ENCODE peak calls at places on chromosomes 4 and X, in six cellular contexts. M is stomach, N is GM12878, E is SJSA1, W is endodermal cell, A is Peyer's patch. I is an unnamed sample.

GRCh38 chr4:8537041-8537461 is 43.1 kb upstream of the GPR78 start:
- DNase-seq in M (peak; percentile 80), N (peak; percentile 92), E (peak; percentile 84), W (no peak), A (peak; percentile 60), I (peak; percentile 80)

GRCh38 chrX:2595258-2595657 is 94.5 kb upstream of the DHRSX start:
- DNase-seq in M (no peak), N (no peak), E (no peak), W (no peak), A (no peak), I (no peak)

GRCh38 chrX:47585273-47585672 is 3.0 kb downstream of the TIMP1 start:
- DNase-seq in M (no peak), N (no peak), E (no peak), W (no peak), A (no peak), I (no peak)

GRCh38 chr4:102438396-102438795 is 62.8 kb upstream of the NFKB1 start:
- DNase-seq in M (no peak), N (no peak), E (peak; percentile 61), W (no peak), A (no peak), I (no peak)

GRCh38 chr4:2689825-2690700 is 66.1 kb downstream of the TNIP2 start:
- DNase-seq in M (no peak), N (peak; percentile 51), E (peak; percentile 76), W (no peak), A (no peak), I (no peak)

GRCh38 chrX:48540015-48540350 is 469 bp downstream of the TBC1D25 start:
- DNase-seq in M (peak; percentile 43), N (no peak), E (peak; percentile 48), W (no peak), A (no peak), I (no peak)

GRCh38 chr4:188400456-188400855 is 261.2 kb downstream of the TRIML1 start:
- DNase-seq in M (no peak), N (no peak), E (no peak), W (no peak), A (no peak), I (no peak)

GRCh38 chrX:50045808-50046207 is 123.4 kb downstream of the CLCN5 start:
- DNase-seq in M (no peak), N (no peak), E (no peak), W (no peak), A (no peak), I (no peak)

GRCh38 chrX:73214366-73215094 is at the start of gene NAP1L2:
- DNase-seq in M (no peak), N (no peak), E (no peak), W (peak; percentile 71), A (no peak), I (no peak)

GRCh38 chr4:177302371-177303100 is 7.1 kb upstream of the NEIL3 start:
- DNase-seq in M (no peak), N (no peak), E (no peak), W (no peak), A (no peak), I (no peak)

GRCh38 chr4:95017690-95018089 is 259.9 kb downstream of the BMPR1B start:
- DNase-seq in M (no peak), N (no peak), E (no peak), W (no peak), A (no peak), I (no peak)

GRCh38 chrX:13092455-13092941 is 48.1 kb upstream of the FAM9C start:
- DNase-seq in M (peak; percentile 48), N (peak; percentile 95), E (no peak), W (no peak), A (no peak), I (peak; percentile 38)

GRCh38 chr4:34181311-34181808 is 2063.0 kb downstream of the ARAP2 start:
- DNase-seq in M (no peak), N (no peak), E (no peak), W (no peak), A (no peak), I (peak; percentile 54)

GRCh38 chrX:47143894-47144625 is 442 bp downstream of the NDUFB11 start:
- DNase-seq in M (no peak), N (peak; percentile 42), E (peak; percentile 44), W (no peak), A (peak; percentile 76), I (no peak)

GRCh38 chrX:136647969-136648368 is at the start of gene CD40LG:
- DNase-seq in M (no peak), N (no peak), E (no peak), W (no peak), A (no peak), I (no peak)

GRCh38 chrX:133859336-133859735 is 126.1 kb downstream of the GPC3 start:
- DNase-seq in M (no peak), N (no peak), E (no peak), W (no peak), A (no peak), I (no peak)

GRCh38 chr4:3686746-3687145 is 79.4 kb upstream of the ADRA2C start:
- DNase-seq in M (no peak), N (no peak), E (no peak), W (no peak), A (no peak), I (no peak)

GRCh38 chr4:1209821-1210220 is 37.4 kb upstream of the SPON2 start:
- DNase-seq in M (peak; percentile 52), N (no peak), E (peak; percentile 51), W (no peak), A (peak; percentile 59), I (no peak)

GRCh38 chr4:1208266-1208961 is 36.0 kb upstream of the SPON2 start:
- DNase-seq in M (no peak), N (no peak), E (no peak), W (no peak), A (peak; percentile 52), I (no peak)

GRCh38 chr4:1210241-1210841 is 38.0 kb upstream of the SPON2 start:
- DNase-seq in M (no peak), N (no peak), E (no peak), W (no peak), A (peak; percentile 35), I (no peak)

GRCh38 chr4:1207603-1208265 is 35.4 kb upstream of the SPON2 start:
- DNase-seq in M (peak; percentile 66), N (no peak), E (no peak), W (peak; percentile 47), A (peak; percentile 59), I (no peak)

DNA sequence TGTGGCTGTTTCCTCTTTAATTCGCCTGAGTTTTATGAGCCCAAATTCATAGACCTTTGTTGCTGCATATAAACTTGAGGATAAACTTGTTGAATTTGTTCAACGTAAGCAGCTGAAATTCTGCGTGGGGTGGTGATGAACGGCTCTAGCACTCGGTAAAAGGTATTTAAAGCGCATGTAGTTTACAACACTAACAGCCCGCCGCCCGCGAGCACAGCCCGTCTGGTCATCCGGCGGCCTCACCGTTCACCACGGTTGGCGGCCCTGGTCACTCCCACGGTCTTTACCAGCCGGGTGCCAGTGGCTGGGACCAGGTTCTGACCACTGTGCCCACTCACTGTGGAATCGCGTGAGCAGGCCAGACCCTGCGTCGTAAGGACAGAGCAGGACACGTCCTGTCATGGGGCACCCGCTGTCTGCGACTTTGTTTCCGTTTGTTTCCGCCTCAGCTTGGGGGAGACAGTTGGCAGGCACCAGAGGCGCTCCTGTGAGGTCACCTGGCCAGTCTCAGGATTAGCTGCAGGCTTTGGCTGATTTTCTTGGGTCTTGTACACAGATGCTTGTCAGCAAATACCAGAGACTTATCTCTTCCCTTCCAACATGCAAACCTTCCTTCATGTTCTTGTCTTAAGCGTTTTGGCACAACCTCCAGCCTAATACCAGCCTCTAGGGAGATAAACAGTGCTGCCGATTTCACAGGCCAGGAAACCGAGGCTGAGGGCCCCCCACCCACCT is 36.8 kb upstream of the SPON2 start:
- DNase-seq in M (no peak), N (no peak), E (no peak), W (no peak), A (peak; percentile 52), I (no peak)
- H3K27ac ChIP-seq in M (peak overlapping the region; percentile 44), N (no peak overlapping the region), E (no peak overlapping the region), W (peak overlapping the region; percentile 89), A (peak overlapping the region; percentile 81), I (no peak overlapping the region)

GRCh38 chr4:175414602-175415001 is 397.5 kb downstream of the GPM6A start:
- DNase-seq in M (no peak), N (no peak), E (no peak), W (no peak), A (no peak), I (no peak)

GRCh38 chr4:175412161-175412560 is 399.9 kb downstream of the GPM6A start:
- DNase-seq in M (no peak), N (no peak), E (no peak), W (no peak), A (no peak), I (no peak)

GRCh38 chr4:175413561-175413960 is 398.5 kb downstream of the GPM6A start:
- DNase-seq in M (no peak), N (no peak), E (no peak), W (no peak), A (no peak), I (no peak)

GRCh38 chr4:175411251-175411650 is 400.8 kb downstream of the GPM6A start:
- DNase-seq in M (no peak), N (no peak), E (no peak), W (no peak), A (no peak), I (no peak)

DNA sequence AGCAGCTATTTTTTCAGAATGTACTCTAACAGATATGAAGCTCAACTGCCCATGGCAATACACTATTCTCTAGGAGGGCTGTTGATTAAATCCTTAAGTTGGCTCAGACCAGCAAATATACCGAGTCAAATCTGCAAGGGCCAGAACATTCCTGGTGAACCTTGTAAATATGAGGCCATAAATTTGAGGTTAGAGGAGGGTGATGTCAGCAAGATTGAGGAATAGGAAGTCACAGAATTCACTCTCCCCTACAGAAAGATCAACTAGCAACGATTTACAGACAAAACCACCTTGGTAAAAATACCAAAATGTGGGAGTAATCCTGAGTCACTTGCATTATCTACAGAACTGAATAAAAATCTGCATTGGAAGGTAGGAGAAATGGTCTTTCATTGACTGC is 399.3 kb downstream of the GPM6A start:
- DNase-seq in M (no peak), N (no peak), E (no peak), W (no peak), A (no peak), I (no peak)
- H3K9me3 ChIP-seq in M (peaks cover 18% of the 10 kb centered on the region), N (no peaks in the 10 kb centered on the region), E (no peaks in the 10 kb centered on the region), W (peaks cover 10% of the 10 kb centered on the region), A (no peaks in the 10 kb centered on the region), I (no peaks in the 10 kb centered on the region)

DNA sequence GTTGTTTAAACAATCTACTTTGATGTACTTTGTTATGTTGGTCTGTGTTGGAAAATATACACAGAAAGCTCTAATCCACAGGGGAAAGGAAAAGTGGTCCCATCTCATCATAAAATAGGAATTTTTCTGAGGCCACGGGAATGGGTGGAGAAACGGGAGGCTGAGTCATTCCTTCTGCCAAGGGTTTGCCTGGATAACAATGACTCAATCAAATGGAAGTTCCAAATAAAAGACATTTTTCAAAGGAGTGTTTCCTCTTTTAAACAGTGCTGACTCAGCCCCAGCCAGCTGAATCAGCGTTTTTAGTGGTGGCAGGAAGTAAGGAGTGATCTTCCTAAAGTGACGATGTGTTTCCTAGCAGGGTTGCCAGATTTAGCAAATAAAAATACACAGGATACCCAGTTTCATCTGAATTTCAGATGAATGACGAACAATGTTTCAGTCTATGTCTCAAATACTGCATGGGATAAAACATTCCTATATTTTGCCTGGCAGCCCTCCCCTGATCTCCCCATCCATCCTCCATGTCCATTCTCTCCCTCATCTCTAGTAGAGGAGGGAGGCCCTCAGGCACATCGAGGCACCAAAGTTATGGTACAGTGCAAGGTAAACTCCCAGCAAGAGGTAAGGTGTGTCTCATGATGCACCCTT is 345.4 kb upstream of the GATB start:
- DNase-seq in M (peak; percentile 66), N (no peak), E (peak; percentile 92), W (no peak), A (no peak), I (peak; percentile 77)
- H3K27ac ChIP-seq in M (no peak overlapping the region), N (no peak overlapping the region), E (peak overlapping the region; percentile 52), W (no peak overlapping the region), A (peak overlapping the region; percentile 8), I (peak overlapping the region; percentile 59)

GRCh38 chrX:151738751-151739150 is 4.2 kb downstream of the CNGA2 start:
- DNase-seq in M (peak; percentile 17), N (no peak), E (no peak), W (no peak), A (no peak), I (no peak)
- H3K9me3 ChIP-seq in M (no peaks in the 10 kb centered on the region), N (no peaks in the 10 kb centered on the region), E (no peaks in the 10 kb centered on the region), W (no peaks in the 10 kb centered on the region), A (no peaks in the 10 kb centered on the region), I (no peaks in the 10 kb centered on the region)

I was measured in PC-9.